ENCODE peak calls at places on chromosome 12, in four cellular contexts. P is omental fat pad, T is HepG2, M is lung. G is an unnamed sample.

GRCh38 chr12:19298837-19299605 is 140.3 kb upstream of the AEBP2 start:
- DNase-seq in P (no peak), T (no peak), M (no peak), G (no peak)

GRCh38 chr12:130511285-130511684 is 173.6 kb downstream of the PIWIL1 start:
- DNase-seq in P (no peak), T (no peak), M (no peak), G (no peak)

GRCh38 chr12:65956056-65956738 is 131.9 kb downstream of the HMGA2 start:
- DNase-seq in P (no peak), T (no peak), M (no peak), G (no peak)

GRCh38 chr12:64779349-64779974 is 20.3 kb upstream of the GNS start:
- DNase-seq in P (no peak), T (no peak), M (no peak), G (no peak)

GRCh38 chr12:121796855-121797751 is 3.6 kb upstream of the RHOF start:
- DNase-seq in P (peak; percentile 65), T (peak; percentile 97), M (peak; percentile 94), G (no peak)

GRCh38 chr12:78181544-78182162 is 351.0 kb downstream of the NAV3 start:
- DNase-seq in P (no peak), T (peak; percentile 2), M (no peak), G (no peak)

GRCh38 chr12:47576256-47576655 is 129.6 kb downstream of the RPAP3 start:
- DNase-seq in P (no peak), T (no peak), M (no peak), G (no peak)

GRCh38 chr12:120358412-120359158 is 10.4 kb downstream of the MSI1 start:
- DNase-seq in P (no peak), T (no peak), M (no peak), G (no peak)

GRCh38 chr12:80226576-80226975 is 127.2 kb downstream of the OTOGL start:
- DNase-seq in P (no peak), T (no peak), M (no peak), G (no peak)

GRCh38 chr12:92365333-92365732 is 219.7 kb upstream of the BTG1 start:
- DNase-seq in P (no peak), T (no peak), M (no peak), G (no peak)

GRCh38 chr12:106954462-106955376 is 988 bp upstream of the TMEM263 start:
- DNase-seq in P (no peak), T (no peak), M (no peak), G (no peak)

GRCh38 chr12:57837779-57838562 is 8.6 kb downstream of the CTDSP2 start:
- DNase-seq in P (no peak), T (no peak), M (peak; percentile 82), G (no peak)

GRCh38 chr12:78446555-78446954 is 418.0 kb upstream of the SYT1 start:
- DNase-seq in P (no peak), T (no peak), M (no peak), G (no peak)

GRCh38 chr12:22313276-22313995 is 21.1 kb downstream of the ST8SIA1 start:
- DNase-seq in P (no peak), T (no peak), M (no peak), G (no peak)

GRCh38 chr12:52721838-52722470 is 18.6 kb upstream of the KRT77 start:
- DNase-seq in P (no peak), T (no peak), M (no peak), G (no peak)

GRCh38 chr12:46977976-46978375 is 101.4 kb upstream of the PCED1B start:
- DNase-seq in P (no peak), T (no peak), M (no peak), G (no peak)

GRCh38 chr12:107622005-107622404 is 63.6 kb upstream of the PWP1 start:
- DNase-seq in P (no peak), T (peak; percentile 9), M (no peak), G (no peak)

GRCh38 chr12:93634416-93634815 is 42.8 kb upstream of the CRADD start:
- DNase-seq in P (no peak), T (no peak), M (no peak), G (no peak)

GRCh38 chr12:13135336-13136178 is 32.1 kb upstream of the GSG1 start:
- DNase-seq in P (peak; percentile 29), T (no peak), M (peak; percentile 93), G (no peak)

GRCh38 chr12:12508612-12509011 is 54.1 kb downstream of the DUSP16 start:
- DNase-seq in P (no peak), T (no peak), M (no peak), G (no peak)

GRCh38 chr12:27462151-27462694 is 15.7 kb downstream of the SMCO2 start:
- DNase-seq in P (no peak), T (no peak), M (no peak), G (no peak)

GRCh38 chr12:93740721-93741120 is 63.5 kb downstream of the CRADD start:
- DNase-seq in P (no peak), T (no peak), M (no peak), G (no peak)

GRCh38 chr12:91226951-91227350 is 44.3 kb upstream of the DCN start:
- DNase-seq in P (no peak), T (no peak), M (no peak), G (no peak)

GRCh38 chr12:119695034-119695433 is 27.1 kb downstream of the PRKAB1 start:
- DNase-seq in P (no peak), T (peak; percentile 23), M (no peak), G (no peak)

GRCh38 chr12:115094163-115094816 is 410.3 kb upstream of the TBX3 start:
- DNase-seq in P (no peak), T (no peak), M (no peak), G (no peak)

GRCh38 chr12:88562846-88563582 is 17.3 kb downstream of the KITLG start:
- DNase-seq in P (no peak), T (no peak), M (no peak), G (no peak)

GRCh38 chr12:98022961-98023360 is 492.4 kb upstream of the TMPO start:
- DNase-seq in P (no peak), T (no peak), M (no peak), G (no peak)

GRCh38 chr12:52050116-52050770 is 999 bp upstream of the NR4A1 start:
- DNase-seq in P (no peak), T (no peak), M (no peak), G (no peak)

GRCh38 chr12:4168041-4168440 is 105.5 kb upstream of the CCND2 start:
- DNase-seq in P (no peak), T (no peak), M (no peak), G (no peak)

GRCh38 chr12:49794021-49794420 is 34.2 kb downstream of the NCKAP5L start:
- DNase-seq in P (no peak), T (no peak), M (no peak), G (no peak)

GRCh38 chr12:64418209-64418608 is 14.0 kb downstream of the XPOT start:
- DNase-seq in P (no peak), T (no peak), M (no peak), G (no peak)

GRCh38 chr12:45743247-45743646 is 13.7 kb downstream of the ARID2 start:
- DNase-seq in P (no peak), T (no peak), M (no peak), G (no peak)

GRCh38 chr12:45742590-45742989 is 13.1 kb downstream of the ARID2 start:
- DNase-seq in P (no peak), T (no peak), M (no peak), G (no peak)

GRCh38 chr12:45745861-45746277 is 16.4 kb downstream of the ARID2 start:
- DNase-seq in P (no peak), T (no peak), M (no peak), G (no peak)
- TF ChIP-seq CTCF in P (no peak), T (no peak), M (no peak), G (peak; percentile 3)

GRCh38 chr12:126905752-126906151 is 1361.2 kb upstream of the TMEM132C start:
- DNase-seq in P (no peak), T (no peak), M (no peak), G (no peak)
- TF ChIP-seq CTCF in P (no peak), T (no peak), M (no peak), G (no peak)

DNA sequence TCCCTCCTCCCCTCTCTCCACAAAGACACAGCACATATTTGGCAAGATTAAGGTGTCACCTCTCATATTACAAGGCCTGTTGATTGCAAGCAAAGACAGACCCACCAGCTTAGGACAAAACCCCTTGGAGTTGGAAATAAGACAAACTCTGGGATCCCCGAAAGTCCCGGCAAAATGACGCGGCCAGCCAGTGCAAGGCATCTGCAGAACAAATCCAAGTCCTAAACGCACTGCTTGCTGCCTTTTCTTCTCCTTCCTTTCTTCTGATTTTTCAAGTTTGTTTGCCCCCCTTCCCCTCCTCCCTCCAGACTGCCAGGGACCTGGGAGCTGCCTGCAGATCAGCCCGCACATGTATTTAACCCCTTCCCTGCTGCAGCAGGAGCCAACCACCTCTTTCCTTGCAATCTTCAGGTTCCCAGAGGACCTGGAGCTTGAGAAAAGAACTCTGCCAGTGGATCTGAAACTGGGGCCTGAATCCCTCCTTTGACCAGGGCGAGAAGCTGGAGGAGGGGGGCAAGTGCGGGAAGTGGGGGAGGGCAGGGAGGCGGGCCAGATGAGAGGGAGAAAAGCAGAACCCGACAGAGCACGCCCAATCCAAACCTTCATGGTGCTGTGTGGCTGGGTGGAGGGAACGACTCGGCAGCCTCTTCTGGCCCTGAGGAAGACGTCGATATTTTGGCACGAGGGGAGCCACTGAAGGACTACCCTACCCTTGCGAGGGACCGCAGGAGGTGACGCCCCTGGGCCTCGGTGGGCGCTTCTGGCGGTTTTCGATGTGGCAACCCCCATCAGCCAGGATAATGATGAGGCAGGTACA is 2.0 kb upstream of the NTF3 start:
- DNase-seq in P (no peak), T (no peak), M (no peak), G (no peak)
- TF ChIP-seq CTCF in P (no peak), T (no peak), M (no peak), G (no peak)

GRCh38 chr12:123936956-123937706 is 35.5 kb downstream of the CCDC92 start:
- DNase-seq in P (no peak), T (no peak), M (no peak), G (no peak)

GRCh38 chr12:123939716-123940626 is 32.7 kb downstream of the CCDC92 start:
- DNase-seq in P (no peak), T (no peak), M (no peak), G (no peak)

GRCh38 chr12:123940627-123940966 is 32.0 kb downstream of the CCDC92 start:
- DNase-seq in P (no peak), T (no peak), M (no peak), G (no peak)

GRCh38 chr12:123937707-123938600 is 34.7 kb downstream of the CCDC92 start:
- DNase-seq in P (no peak), T (no peak), M (no peak), G (no peak)

GRCh38 chr12:123938679-123939480 is 33.8 kb downstream of the CCDC92 start:
- DNase-seq in P (no peak), T (no peak), M (no peak), G (no peak)
- TF ChIP-seq CTCF in P (no peak), T (peak; percentile 63), M (no peak), G (peak; percentile 31)